ENCODE peak calls at places on chromosomes 3 and 15, in seven cellular contexts. H, S, D, Y, U, V and E are unnamed samples.

GRCh38 chr15:95932676-95933075 is 397.8 kb upstream of the NR2F2 start:
- DNase-seq in H (no peak), U (no peak), S (no peak), Y (no peak), D (no peak), V (no peak), E (no peak)

GRCh38 chr3:55601366-55602080 is 114.4 kb upstream of the WNT5A start:
- DNase-seq in D (no peak), H (no peak), U (no peak), S (no peak), V (no peak), Y (no peak), E (no peak)

GRCh38 chr15:80242132-80242769 is 9.8 kb downstream of the CTXND1 start:
- DNase-seq in D (peak), V (no peak), S (no peak), Y (no peak), U (peak), H (no peak), E (no peak)

GRCh38 chr3:75232216-75232615 is 431.9 kb upstream of the FRG2C start:
- DNase-seq in S (no peak), V (no peak), H (no peak), Y (no peak), D (no peak), U (no peak), E (no peak)

GRCh38 chr3:171453175-171453868 is 6.9 kb downstream of the TNIK start:
- DNase-seq in Y (no peak), V (no peak), U (no peak), H (no peak), S (no peak), D (no peak), E (no peak)

GRCh38 chr3:128803307-128803706 is 76.1 kb upstream of the ACAD9 start:
- DNase-seq in D (no peak), V (no peak), H (no peak), U (no peak), Y (no peak), S (no peak), E (no peak)

GRCh38 chr15:88605507-88606436 is 15.4 kb upstream of the AEN start:
- DNase-seq in H (peak), S (no peak), V (no peak), D (no peak), Y (no peak), U (no peak), E (peak)

GRCh38 chr3:23776352-23776891 is 29.3 kb upstream of the UBE2E1 start:
- DNase-seq in Y (no peak), V (no peak), H (no peak), D (no peak), U (no peak), S (no peak), E (no peak)

GRCh38 chr3:24687646-24688045 is 193.0 kb upstream of the THRB start:
- DNase-seq in V (no peak), S (no peak), Y (no peak), U (no peak), D (no peak), H (no peak), E (no peak)

GRCh38 chr15:40338921-40339620 is 1.7 kb downstream of the CCDC9B start:
- DNase-seq in V (no peak), H (no peak), Y (no peak), S (no peak), U (peak), D (peak), E (peak)

GRCh38 chr3:159273608-159274007 is 471.8 kb downstream of the MFSD1 start:
- DNase-seq in U (no peak), S (no peak), V (no peak), D (peak), Y (no peak), H (no peak), E (peak)

GRCh38 chr15:58213587-58214360 is 75.6 kb downstream of the AQP9 start:
- DNase-seq in V (no peak), D (no peak), H (no peak), U (no peak), S (no peak), Y (no peak), E (no peak)

DNA sequence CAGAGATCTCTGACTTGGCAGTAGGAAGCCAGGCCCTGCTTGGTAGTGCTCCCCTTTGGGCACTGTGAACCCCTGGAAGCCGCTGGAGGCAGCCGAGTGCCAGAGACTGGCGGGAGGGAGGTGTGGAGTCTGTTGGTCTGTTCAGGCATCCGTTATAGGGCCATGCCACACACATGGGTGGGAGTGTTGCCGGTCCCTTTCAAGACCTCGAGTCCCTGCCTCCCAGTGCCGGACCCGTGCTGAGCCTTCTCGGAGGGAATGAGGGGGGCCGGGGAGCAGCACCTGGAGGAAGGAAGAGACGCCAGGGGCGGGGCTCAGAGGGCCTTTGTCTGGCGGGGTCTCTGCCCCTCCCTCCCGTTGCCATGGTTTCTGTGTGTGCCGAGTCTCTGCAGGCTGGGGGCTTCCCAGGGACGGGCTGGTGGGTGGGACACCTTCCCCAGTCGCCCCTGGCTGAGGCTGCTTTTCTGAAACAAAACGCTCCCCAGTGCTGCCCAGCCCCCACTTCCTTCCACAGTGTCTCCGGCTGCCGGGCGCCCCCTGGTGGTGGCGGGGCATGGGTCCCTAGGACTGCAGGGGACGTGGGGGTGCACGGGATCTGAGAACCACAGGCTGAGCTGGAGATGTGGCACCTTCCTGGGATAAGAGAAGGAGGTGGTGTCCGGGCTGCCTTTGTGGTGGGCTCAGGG is 10.0 kb downstream of the GNAI2 start:
- DNase-seq in S (peak), H (peak), V (peak), Y (peak), U (peak), D (peak), E (peak)
- H3K4me3 ChIP-seq in S (peak), H (peak), V (peak), Y (peak), U (peak), D (peak), E (peak)

DNA sequence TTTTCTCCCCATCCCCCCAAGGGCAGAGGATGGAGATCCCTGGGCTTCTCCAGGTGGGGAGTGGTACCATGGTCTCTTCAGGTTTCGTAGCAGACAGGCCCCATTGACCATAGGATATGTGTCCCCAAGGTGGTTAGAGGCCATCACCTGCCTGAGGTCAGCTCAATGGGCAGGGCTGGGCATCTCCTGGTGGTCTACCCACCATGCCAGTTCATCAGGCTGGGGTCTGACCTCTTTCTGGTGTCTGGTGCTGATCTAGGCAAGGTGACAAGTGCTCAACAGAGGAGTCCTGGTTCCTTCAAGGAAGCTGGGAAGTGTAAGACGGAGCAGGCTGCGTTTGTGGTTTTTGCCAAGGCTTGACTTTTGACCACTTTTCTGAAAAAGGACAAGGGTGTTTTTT is 71.4 kb downstream of the SMAD3 start:
- DNase-seq in V (no peak), D (no peak), U (no peak), S (no peak), H (no peak), Y (no peak), E (no peak)
- TF ChIP-seq POLR2A in V (no peak), D (no peak), U (no peak), S (no peak), H (no peak), Y (no peak), E (no peak)

DNA sequence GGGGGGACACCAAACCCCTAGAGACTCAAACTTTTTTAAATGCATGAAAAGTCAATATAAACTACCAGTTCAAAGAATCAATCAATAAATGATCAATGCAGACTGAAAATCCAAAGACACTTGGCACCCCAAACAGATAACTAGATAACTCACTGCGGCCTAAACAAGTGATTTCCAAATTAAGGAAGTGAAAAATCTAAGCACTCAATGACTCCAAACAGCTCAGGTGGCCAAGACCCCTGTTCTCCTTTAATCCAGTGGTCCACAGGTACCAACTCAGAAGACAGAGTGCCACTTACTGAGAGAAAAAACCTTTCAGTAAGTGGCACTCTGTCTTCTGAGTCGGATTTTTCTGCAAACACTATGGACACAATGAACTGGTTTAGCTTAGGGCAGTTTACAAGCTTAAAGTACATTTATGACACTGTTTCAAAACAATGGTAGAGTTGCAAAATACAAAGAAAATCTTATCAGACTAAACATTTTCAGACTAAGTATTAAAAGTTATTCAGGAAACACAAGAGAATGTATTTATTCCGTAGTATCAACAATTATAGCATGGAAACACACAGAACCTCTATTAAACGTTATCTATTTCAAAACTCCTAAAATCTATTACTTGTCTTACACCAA is 4.7 kb downstream of the DLG1 start:
- DNase-seq in D (no peak), Y (no peak), H (no peak), V (no peak), S (no peak), U (no peak), E (no peak)
- H3K27ac ChIP-seq in D (no peak), Y (no peak), H (no peak), V (no peak), S (no peak), U (no peak), E (no peak)

GRCh38 chr15:94164202-94164807 is 67.1 kb upstream of the MCTP2 start:
- DNase-seq in V (peak), D (peak), S (no peak), U (peak), H (peak), Y (no peak), E (peak)
- H3K4me3 ChIP-seq in V (no peak), D (no peak), S (no peak), U (no peak), H (no peak), Y (no peak), E (no peak)

DNA sequence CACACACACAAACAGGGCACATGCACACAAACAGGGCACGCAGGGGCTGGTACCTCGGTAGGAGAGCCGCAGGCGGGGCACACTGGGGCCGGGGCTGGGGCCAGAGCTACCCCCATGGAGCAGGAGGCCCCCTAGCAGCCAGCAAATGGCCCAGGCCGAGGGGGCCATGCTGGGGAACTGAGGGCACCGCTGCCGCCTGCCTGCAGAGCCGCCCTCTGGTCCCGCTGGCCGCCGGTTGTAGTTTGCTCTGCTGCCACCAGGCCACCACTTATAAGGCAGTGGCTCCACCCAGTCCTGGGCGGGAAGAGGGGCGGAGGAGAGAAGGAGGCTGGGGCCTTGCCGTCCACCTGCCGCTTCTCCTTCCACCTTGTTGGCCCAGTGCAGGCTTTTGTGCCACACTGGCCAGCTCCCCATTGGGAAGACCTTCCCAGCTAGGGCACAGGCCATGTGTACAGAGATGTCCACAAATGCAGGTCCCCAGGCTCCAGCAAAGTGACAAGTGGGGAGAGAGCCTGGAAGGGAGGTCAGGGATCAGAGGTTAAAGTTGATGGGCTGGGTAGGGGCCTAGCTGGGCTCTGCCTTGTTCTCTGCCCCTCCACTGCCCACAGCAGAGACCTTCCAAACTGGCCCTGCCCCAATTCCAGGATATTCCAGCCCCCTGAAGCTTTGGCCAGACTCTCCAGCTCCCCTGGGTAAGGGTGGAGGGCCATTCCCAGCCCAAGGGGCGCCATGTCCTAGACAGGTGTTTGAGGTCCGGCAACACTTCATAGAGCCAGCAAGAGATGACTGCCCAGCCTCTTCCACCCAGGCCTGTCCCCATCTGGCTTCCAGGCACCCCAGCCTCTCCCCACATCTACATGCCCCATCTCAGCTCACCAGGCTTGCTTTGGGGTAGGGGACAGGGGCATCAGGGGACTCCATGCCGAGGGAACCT is at the start of gene SEMA3G:
- DNase-seq in U (peak), V (peak), H (peak), D (peak), S (peak), Y (peak), E (peak)
- TF ChIP-seq POLR2A in U (no peak), V (no peak), H (no peak), D (peak), S (no peak), Y (no peak), E (peak)

DNA sequence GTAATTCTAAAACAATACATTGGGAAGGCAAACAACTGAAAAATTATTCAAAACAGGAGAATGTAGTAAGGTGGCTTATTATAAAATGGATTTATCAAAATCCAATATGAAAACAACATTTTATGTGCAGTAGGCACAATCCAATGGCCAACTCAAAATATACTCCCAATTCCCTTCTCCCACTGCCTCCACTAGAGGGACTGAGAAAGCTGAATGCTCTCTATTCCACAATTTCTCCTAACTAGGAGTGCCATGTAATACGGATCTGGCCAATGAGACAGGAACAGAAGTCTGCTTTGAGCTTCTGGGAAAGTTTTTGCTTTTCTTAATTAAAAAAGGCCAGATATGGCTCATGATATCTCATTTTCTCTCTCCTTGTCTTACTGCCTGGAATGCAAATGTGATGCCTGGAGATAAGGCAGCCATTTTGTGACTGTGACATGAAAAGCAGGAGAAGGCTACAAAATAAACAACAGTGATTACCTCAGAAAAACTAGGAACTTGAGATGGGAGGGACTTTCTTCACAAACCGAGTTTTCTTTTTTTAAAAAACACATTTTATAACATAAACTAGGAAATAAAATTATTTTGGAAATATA is 18.8 kb upstream of the VGLL4 start:
- DNase-seq in V (no peak), U (no peak), S (no peak), Y (no peak), D (peak), H (no peak), E (no peak)
- H3K27ac ChIP-seq in V (no peak), U (no peak), S (no peak), Y (no peak), D (no peak), H (no peak), E (no peak)

GRCh38 chr15:41512078-41512394 is 1.6 kb downstream of the LTK start:
- DNase-seq in U (peak), H (no peak), Y (no peak), V (no peak), D (no peak), S (no peak), E (no peak)
- H3K4me3 ChIP-seq in U (peak), H (peak), Y (peak), V (peak), D (no peak), S (no peak), E (peak)

GRCh38 chr3:62056603-62057002 is 316.7 kb downstream of the FEZF2 start:
- DNase-seq in H (no peak), Y (no peak), U (no peak), S (no peak), D (no peak), V (no peak), E (no peak)

GRCh38 chr3:62052331-62052730 is 321.0 kb downstream of the FEZF2 start:
- DNase-seq in V (no peak), D (no peak), Y (no peak), U (no peak), S (no peak), H (no peak), E (no peak)

GRCh38 chr3:62051506-62051905 is 321.8 kb downstream of the FEZF2 start:
- DNase-seq in D (peak), U (peak), S (no peak), Y (no peak), V (no peak), H (peak), E (no peak)

DNA sequence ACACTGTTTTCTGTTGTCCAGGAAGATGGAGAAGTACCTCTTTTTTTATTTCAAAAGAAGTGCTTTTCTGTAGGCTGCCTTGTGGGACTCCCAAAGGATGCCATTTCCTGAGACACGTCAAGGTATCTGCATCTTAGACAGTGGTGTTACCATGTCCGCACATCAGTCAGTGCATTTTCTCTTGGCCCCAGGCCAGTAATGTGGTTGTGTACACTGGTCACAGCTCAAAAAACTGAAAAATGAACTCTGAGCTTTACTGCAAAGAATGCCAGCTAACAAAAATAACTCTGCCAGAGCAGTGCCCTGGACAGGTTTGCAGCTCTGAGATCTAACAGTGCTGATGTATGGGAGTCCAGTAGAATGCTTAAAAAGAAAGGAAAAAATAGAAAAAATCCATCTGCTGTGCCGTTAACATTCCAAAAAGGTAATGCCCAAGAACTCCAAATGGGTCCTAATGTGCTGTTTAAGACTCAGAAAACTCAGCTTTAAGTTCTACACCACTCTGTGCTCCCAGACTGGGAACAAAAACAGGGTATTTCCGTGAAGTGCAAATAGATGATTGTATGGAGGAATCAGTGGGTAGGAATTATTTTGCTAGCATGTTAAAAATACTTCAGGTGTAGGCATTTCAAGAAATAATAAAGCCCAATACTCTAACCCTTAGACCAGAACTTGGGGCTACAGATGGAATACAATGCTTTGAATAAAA is 315.9 kb downstream of the FEZF2 start:
- DNase-seq in V (no peak), U (no peak), D (no peak), H (no peak), Y (no peak), S (no peak), E (no peak)
- TF ChIP-seq POLR2A in V (no peak), U (no peak), D (no peak), H (no peak), Y (no peak), S (no peak), E (no peak)

DNA sequence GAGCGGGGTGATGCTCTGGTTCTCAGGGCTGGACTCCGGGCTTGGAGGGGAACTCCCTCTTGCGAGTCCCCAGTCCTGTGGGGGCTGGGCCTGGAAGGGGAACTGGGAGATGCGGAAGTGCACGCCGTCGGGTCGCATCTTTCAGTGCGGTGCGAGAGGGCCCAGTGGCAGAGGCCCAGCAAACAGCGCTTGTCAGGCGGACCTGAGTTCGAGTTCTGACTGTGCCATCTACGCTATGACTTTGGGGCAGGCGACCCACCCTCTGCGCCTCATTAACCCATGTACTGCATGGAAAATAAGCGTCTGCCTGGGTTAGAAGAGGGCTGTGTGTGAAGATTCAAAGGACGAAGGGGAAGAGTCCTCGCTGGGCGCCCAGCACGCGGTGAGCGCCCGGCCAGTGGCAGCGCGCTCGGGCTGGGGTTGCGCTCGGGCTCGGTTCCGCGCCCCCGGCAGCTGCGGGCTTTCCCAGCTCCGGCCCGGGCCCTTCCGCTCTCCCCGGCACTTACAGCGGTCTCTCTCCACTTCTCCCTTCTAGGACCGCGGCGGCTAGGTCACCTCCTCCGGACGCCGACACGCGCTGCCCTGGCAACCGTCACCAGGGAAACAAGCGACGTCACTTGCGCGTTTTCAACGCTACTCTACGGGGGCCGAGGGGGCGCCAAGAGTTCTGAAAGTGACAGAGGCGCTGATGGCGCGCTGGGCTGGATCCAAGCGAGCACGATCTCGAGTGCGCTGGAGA is at the start of gene CCDC13:
- DNase-seq in S (peak), U (peak), Y (peak), V (peak), H (peak), D (peak), E (peak)
- H3K27ac ChIP-seq in S (peak), U (peak), Y (no peak), V (peak), H (peak), D (peak), E (peak)